ENCODE peak calls at places on chromosomes 16 and 17, in eight cellular contexts. M, H, J, L, P, N, O and F are unnamed samples. For H3K36me3, the result is how much of the 10 kb centered on the place peaks cover.

GRCh38 chr17:31722251-31723056 is 136.6 kb downstream of the COPRS start:
- DNase-seq in O (peak), H (no peak), J (no peak), M (peak), N (no peak), P (no peak), L (no peak), F (no peak)

GRCh38 chr17:16275024-16275423 is 58.0 kb downstream of the PIGL start:
- DNase-seq in M (no peak), O (no peak), N (no peak), J (no peak), L (no peak), P (no peak), H (no peak), F (no peak)

GRCh38 chr17:67845374-67845773 is 20.1 kb downstream of the BPTF start:
- DNase-seq in O (no peak), P (no peak), L (no peak), N (no peak), J (no peak), H (no peak), M (no peak), F (no peak)

GRCh38 chr16:67526149-67526732 is 2.4 kb upstream of the RIPOR1 start:
- DNase-seq in H (no peak), M (no peak), J (no peak), O (no peak), P (peak), L (no peak), N (no peak), F (no peak)

GRCh38 chr16:48022496-48022895 is 133.3 kb downstream of the ABCC12 start:
- DNase-seq in M (no peak), L (no peak), O (no peak), H (no peak), J (no peak), P (no peak), N (no peak), F (no peak)

GRCh38 chr16:17359778-17360177 is 111.0 kb downstream of the XYLT1 start:
- DNase-seq in N (peak), P (no peak), H (no peak), L (no peak), M (no peak), J (no peak), O (no peak), F (no peak)

GRCh38 chr17:3003401-3004149 is 59.8 kb downstream of the OR1D5 start:
- DNase-seq in P (no peak), M (no peak), J (peak), N (peak), H (peak), L (no peak), O (peak), F (no peak)

GRCh38 chr17:43010667-43011308 is 4.2 kb downstream of the IFI35 start:
- DNase-seq in H (no peak), P (peak), M (no peak), O (no peak), N (no peak), L (no peak), J (no peak), F (no peak)

GRCh38 chr16:73878616-73879015 is 418.0 kb upstream of the PSMD7 start:
- DNase-seq in H (no peak), L (no peak), P (peak), N (peak), O (no peak), J (no peak), M (no peak), F (no peak)

GRCh38 chr17:37465058-37465616 is 24.6 kb upstream of the DUSP14 start:
- DNase-seq in J (no peak), O (no peak), P (peak), M (no peak), L (no peak), H (no peak), N (no peak), F (no peak)

GRCh38 chr17:78524870-78525510 is 52.2 kb downstream of the DNAH17 start:
- DNase-seq in O (no peak), P (no peak), H (no peak), J (no peak), N (no peak), M (no peak), L (no peak), F (no peak)

GRCh38 chr16:10878644-10879498 is 1.9 kb downstream of the CIITA start:
- DNase-seq in P (peak), N (peak), L (no peak), M (peak), H (peak), J (peak), O (peak), F (no peak)

GRCh38 chr17:33889079-33889478 is 366.0 kb upstream of the CCL2 start:
- DNase-seq in H (no peak), P (no peak), J (no peak), L (no peak), N (no peak), O (no peak), M (no peak), F (no peak)

GRCh38 chr16:88910284-88911147 is 44.1 kb upstream of the PABPN1L start:
- DNase-seq in H (no peak), J (no peak), M (no peak), P (no peak), N (no peak), O (no peak), L (no peak), F (no peak)

GRCh38 chr16:61261315-61261714 is 774.9 kb downstream of the CDH8 start:
- DNase-seq in J (no peak), H (no peak), P (no peak), M (no peak), L (no peak), O (no peak), N (no peak), F (no peak)

GRCh38 chr17:48037924-48038323 is 327 bp upstream of the COPZ2 start:
- DNase-seq in M (no peak), J (no peak), O (no peak), H (no peak), N (no peak), P (no peak), L (no peak), F (no peak)

GRCh38 chr16:67404740-67405226 is 11.5 kb upstream of the TPPP3 start:
- DNase-seq in H (no peak), P (peak), J (no peak), M (no peak), N (no peak), L (no peak), O (peak), F (no peak)

GRCh38 chr16:17147942-17148341 is 322.8 kb downstream of the XYLT1 start:
- DNase-seq in L (no peak), M (no peak), H (no peak), J (no peak), O (no peak), P (no peak), N (no peak), F (no peak)

DNA sequence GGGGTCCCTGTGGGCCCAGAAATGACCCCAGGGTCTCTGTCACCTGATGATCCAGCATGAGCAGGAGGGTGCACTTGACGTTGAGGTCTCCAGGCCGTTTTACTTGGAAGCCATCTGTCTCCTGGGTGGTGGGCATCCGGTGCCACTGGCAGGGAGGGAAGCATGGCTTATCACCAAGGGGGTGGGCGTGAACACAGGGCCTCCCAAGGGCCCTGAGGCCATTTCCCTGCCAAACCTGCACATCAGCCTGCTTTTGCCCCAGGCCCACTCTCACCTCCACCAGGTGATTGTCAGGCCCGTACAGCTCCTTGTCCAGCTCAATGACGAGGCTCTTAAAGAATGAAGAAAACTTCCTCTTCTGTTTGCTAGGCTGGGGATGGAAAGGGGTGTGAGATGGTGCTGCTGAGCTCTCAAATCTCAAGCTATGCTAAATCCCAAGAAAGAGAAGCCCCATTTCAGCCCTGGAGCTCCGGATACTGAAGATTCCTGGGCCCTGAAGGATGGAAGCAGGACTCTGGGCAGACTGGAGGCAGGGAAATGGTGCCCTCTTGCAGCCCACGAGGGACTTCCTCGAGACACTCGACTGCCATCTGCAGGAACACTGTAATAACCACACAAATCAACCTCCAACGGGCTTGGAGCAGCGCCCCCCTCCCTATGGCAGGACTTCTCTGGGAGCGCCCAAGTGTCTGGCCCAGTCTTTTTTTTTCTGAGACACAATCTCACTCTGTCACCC is 7.1 kb upstream of the FTSJ3 start:
- DNase-seq in P (peak), N (peak), L (no peak), O (peak), H (peak), J (no peak), M (no peak), F (no peak)
- H3K36me3 ChIP-seq in P (under half), N (half or more), L (under half), O (half or more), H (half or more), J (half or more), M (half or more), F (under half)

GRCh38 chr17:30372755-30373154 is 6.0 kb upstream of the CPD start:
- DNase-seq in M (no peak), O (no peak), H (no peak), N (peak), L (no peak), P (peak), J (no peak), F (no peak)
- TF ChIP-seq CTCF in M (no peak), O (no peak), H (no peak), N (peak), L (no peak), P (no peak), J (no peak), F (no peak)

GRCh38 chr17:41766135-41766534 is 20.4 kb downstream of the JUP start:
- DNase-seq in J (no peak), O (no peak), M (no peak), H (no peak), L (no peak), N (no peak), P (no peak), F (no peak)
- H3K36me3 ChIP-seq in J (half or more), O (half or more), M (half or more), H (under half), L (under half), N (half or more), P (under half), F (half or more)

DNA sequence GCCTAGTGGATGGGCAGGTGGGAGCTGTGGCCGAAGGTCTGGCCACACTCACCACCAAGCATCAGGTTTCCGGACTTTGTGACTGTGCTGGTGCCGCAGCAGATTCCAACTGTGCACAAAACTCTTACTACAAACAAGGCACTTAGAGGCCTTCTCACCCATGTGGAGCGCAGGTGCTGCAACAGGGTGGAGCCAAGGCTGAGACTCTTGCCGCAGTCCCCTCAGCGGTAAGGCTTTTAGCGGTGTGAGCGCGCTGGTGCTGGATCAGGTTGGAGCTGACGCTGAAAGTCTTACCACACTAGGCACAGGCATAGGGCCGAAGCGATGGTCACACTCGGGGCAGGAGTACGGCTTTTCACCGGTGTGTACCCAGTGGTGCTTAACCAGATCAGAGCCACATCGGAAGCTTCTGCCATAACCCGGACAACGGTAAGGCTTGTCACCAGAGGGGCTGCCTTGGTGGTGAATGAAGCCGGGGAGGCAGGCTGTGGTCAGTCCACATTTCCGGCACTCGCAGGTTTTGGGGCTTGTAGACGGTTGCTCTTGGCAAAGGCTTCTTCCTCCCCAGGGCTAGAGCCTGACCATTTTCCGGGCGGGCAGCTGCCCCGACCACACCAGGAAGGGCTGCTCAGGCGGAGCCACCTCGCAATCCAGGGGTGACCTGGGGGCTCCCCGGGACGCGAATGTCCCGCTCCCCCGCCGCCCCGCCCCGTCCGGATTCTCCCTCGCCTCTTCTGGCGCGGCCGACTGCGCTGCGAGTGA is 1.0 kb upstream of the ARMC5 start:
- DNase-seq in J (no peak), M (no peak), P (peak), H (peak), O (peak), N (peak), L (no peak), F (no peak)
- TF ChIP-seq CTCF in J (peak), M (no peak), P (no peak), H (peak), O (no peak), N (peak), L (no peak), F (peak)

DNA sequence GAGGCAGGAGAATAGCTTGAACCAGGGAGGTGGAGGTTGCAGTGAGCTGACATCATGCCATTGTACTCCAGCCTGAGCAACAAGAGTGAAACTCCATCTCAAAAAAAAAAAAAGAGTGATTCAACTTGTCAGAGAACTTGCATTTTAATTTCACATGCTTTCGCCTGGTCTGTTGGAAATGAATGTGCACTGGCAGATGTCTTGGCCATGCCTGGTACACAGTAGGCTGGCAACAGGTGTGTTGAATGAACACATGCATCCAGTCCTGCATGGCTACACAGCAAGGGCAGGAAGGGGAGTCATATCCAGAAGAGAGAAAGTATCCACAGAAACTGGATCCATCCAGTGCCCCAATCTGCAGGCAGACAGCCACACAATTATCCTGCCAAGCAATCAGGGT is 11.5 kb downstream of the COG4 start:
- DNase-seq in O (no peak), N (no peak), H (no peak), P (no peak), M (peak), J (no peak), L (no peak), F (no peak)
- H3K36me3 ChIP-seq in O (half or more), N (half or more), H (half or more), P (under half), M (half or more), J (half or more), L (under half), F (half or more)

GRCh38 chr16:57998992-57999365 is 1.5 kb downstream of the ZNF319 start:
- DNase-seq in L (no peak), M (no peak), N (no peak), J (no peak), O (no peak), H (no peak), P (no peak), F (no peak)

GRCh38 chr16:57998484-57998883 is 2.0 kb downstream of the ZNF319 start:
- DNase-seq in M (no peak), L (no peak), J (peak), H (no peak), N (no peak), P (peak), O (peak), F (no peak)

GRCh38 chr16:58000706-58001676 is at the start of gene USB1:
- DNase-seq in H (peak), N (peak), J (peak), O (peak), M (peak), P (peak), L (no peak), F (no peak)

GRCh38 chr16:57999366-57999970 is 1.0 kb downstream of the ZNF319 start:
- DNase-seq in O (no peak), N (peak), L (no peak), P (no peak), H (no peak), J (no peak), M (no peak), F (no peak)

GRCh38 chr16:57999971-58000705 is at the start of gene ZNF319:
- DNase-seq in H (no peak), P (no peak), M (no peak), L (no peak), O (no peak), N (peak), J (no peak), F (no peak)
- TF ChIP-seq CTCF in H (no peak), P (no peak), M (no peak), L (no peak), O (no peak), N (no peak), J (no peak), F (no peak)